ENCODE peak calls at places on chromosomes 12 and 14, in ten cellular contexts. One of them, this sample, is unnamed.

GRCh38 chr12:64186789-64187188 is 35.3 kb downstream of the KICS2 start:
- DNase-seq in SK-MEL-5: no peak
- DNase-seq in anterior cingulate cortex: no peak
- DNase-seq in small intestine: no peak
- DNase-seq in NCI-H82: no peak
- DNase-seq in HL-60: no peak
- DNase-seq in cardiac muscle cell: no peak
- DNase-seq in K562: peak
- DNase-seq in activated CD4-positive, alpha-beta T cell treated with anti-CD3 and anti-CD28 coated beads, Interleukin-2, amount 10 ng/mL, durations not matched to agents 7 days and 5 days: no peak
- DNase-seq in NCI-H1105: no peak
- DNase-seq in this sample: no peak

GRCh38 chr12:90407841-90408240 is 547.1 kb downstream of the CCER1 start:
- DNase-seq in activated CD4-positive, alpha-beta T cell treated with anti-CD3 and anti-CD28 coated beads, Interleukin-2, amount 10 ng/mL, durations not matched to agents 7 days and 5 days: no peak
- DNase-seq in anterior cingulate cortex: no peak
- DNase-seq in SK-MEL-5: peak
- DNase-seq in small intestine: no peak
- DNase-seq in NCI-H82: peak
- DNase-seq in NCI-H1105: no peak
- DNase-seq in HL-60: no peak
- DNase-seq in cardiac muscle cell: peak
- DNase-seq in K562: no peak
- DNase-seq in this sample: no peak

GRCh38 chr12:66269757-66270383 is 32.4 kb upstream of the HELB start:
- DNase-seq in NCI-H82: peak
- DNase-seq in anterior cingulate cortex: peak
- DNase-seq in activated CD4-positive, alpha-beta T cell treated with anti-CD3 and anti-CD28 coated beads, Interleukin-2, amount 10 ng/mL, durations not matched to agents 7 days and 5 days: peak
- DNase-seq in SK-MEL-5: peak
- DNase-seq in cardiac muscle cell: peak
- DNase-seq in small intestine: peak
- DNase-seq in HL-60: no peak
- DNase-seq in K562: peak
- DNase-seq in NCI-H1105: peak
- DNase-seq in this sample: no peak

GRCh38 chr12:77064891-77065360 is 443 bp downstream of the E2F7 start:
- DNase-seq in NCI-H1105: peak
- DNase-seq in HL-60: no peak
- DNase-seq in small intestine: no peak
- DNase-seq in anterior cingulate cortex: no peak
- DNase-seq in NCI-H82: peak
- DNase-seq in SK-MEL-5: no peak
- DNase-seq in cardiac muscle cell: no peak
- DNase-seq in activated CD4-positive, alpha-beta T cell treated with anti-CD3 and anti-CD28 coated beads, Interleukin-2, amount 10 ng/mL, durations not matched to agents 7 days and 5 days: peak
- DNase-seq in K562: no peak
- DNase-seq in this sample: no peak

GRCh38 chr14:45070215-45070614 is 13.7 kb upstream of the PRPF39 start:
- DNase-seq in activated CD4-positive, alpha-beta T cell treated with anti-CD3 and anti-CD28 coated beads, Interleukin-2, amount 10 ng/mL, durations not matched to agents 7 days and 5 days: no peak
- DNase-seq in HL-60: no peak
- DNase-seq in anterior cingulate cortex: no peak
- DNase-seq in NCI-H82: no peak
- DNase-seq in SK-MEL-5: no peak
- DNase-seq in small intestine: no peak
- DNase-seq in NCI-H1105: no peak
- DNase-seq in cardiac muscle cell: no peak
- DNase-seq in K562: no peak
- DNase-seq in this sample: no peak

GRCh38 chr12:79023784-79024183 is 159.2 kb downstream of the SYT1 start:
- DNase-seq in NCI-H82: no peak
- DNase-seq in activated CD4-positive, alpha-beta T cell treated with anti-CD3 and anti-CD28 coated beads, Interleukin-2, amount 10 ng/mL, durations not matched to agents 7 days and 5 days: no peak
- DNase-seq in SK-MEL-5: no peak
- DNase-seq in HL-60: no peak
- DNase-seq in K562: no peak
- DNase-seq in anterior cingulate cortex: no peak
- DNase-seq in cardiac muscle cell: no peak
- DNase-seq in NCI-H1105: no peak
- DNase-seq in small intestine: no peak
- DNase-seq in this sample: no peak

GRCh38 chr12:6958609-6959375 is 7.6 kb downstream of the PTPN6 start:
- DNase-seq in small intestine: peak
- DNase-seq in cardiac muscle cell: no peak
- DNase-seq in NCI-H1105: no peak
- DNase-seq in anterior cingulate cortex: no peak
- DNase-seq in SK-MEL-5: no peak
- DNase-seq in activated CD4-positive, alpha-beta T cell treated with anti-CD3 and anti-CD28 coated beads, Interleukin-2, amount 10 ng/mL, durations not matched to agents 7 days and 5 days: peak
- DNase-seq in HL-60: peak
- DNase-seq in NCI-H82: no peak
- DNase-seq in K562: no peak
- DNase-seq in this sample: peak

GRCh38 chr14:33207467-33208015 is 268.9 kb downstream of the NPAS3 start:
- DNase-seq in activated CD4-positive, alpha-beta T cell treated with anti-CD3 and anti-CD28 coated beads, Interleukin-2, amount 10 ng/mL, durations not matched to agents 7 days and 5 days: no peak
- DNase-seq in NCI-H1105: no peak
- DNase-seq in SK-MEL-5: no peak
- DNase-seq in NCI-H82: no peak
- DNase-seq in small intestine: no peak
- DNase-seq in anterior cingulate cortex: no peak
- DNase-seq in HL-60: no peak
- DNase-seq in cardiac muscle cell: no peak
- DNase-seq in K562: no peak
- DNase-seq in this sample: no peak

GRCh38 chr12:124381454-124382207 is 86.7 kb downstream of the RFLNA start:
- DNase-seq in NCI-H82: no peak
- DNase-seq in anterior cingulate cortex: peak
- DNase-seq in NCI-H1105: no peak
- DNase-seq in cardiac muscle cell: peak
- DNase-seq in activated CD4-positive, alpha-beta T cell treated with anti-CD3 and anti-CD28 coated beads, Interleukin-2, amount 10 ng/mL, durations not matched to agents 7 days and 5 days: no peak
- DNase-seq in K562: no peak
- DNase-seq in SK-MEL-5: no peak
- DNase-seq in HL-60: peak
- DNase-seq in small intestine: peak
- DNase-seq in this sample: no peak

GRCh38 chr12:117231750-117232149 is 41.5 kb upstream of the FBXO21 start:
- DNase-seq in SK-MEL-5: peak
- DNase-seq in HL-60: no peak
- DNase-seq in small intestine: no peak
- DNase-seq in NCI-H1105: no peak
- DNase-seq in K562: peak
- DNase-seq in anterior cingulate cortex: no peak
- DNase-seq in activated CD4-positive, alpha-beta T cell treated with anti-CD3 and anti-CD28 coated beads, Interleukin-2, amount 10 ng/mL, durations not matched to agents 7 days and 5 days: no peak
- DNase-seq in cardiac muscle cell: no peak
- DNase-seq in NCI-H82: peak
- DNase-seq in this sample: no peak

GRCh38 chr12:113766880-113767878 is 198.9 kb downstream of the RBM19 start:
- DNase-seq in SK-MEL-5: peak
- DNase-seq in NCI-H82: no peak
- DNase-seq in anterior cingulate cortex: no peak
- DNase-seq in cardiac muscle cell: peak
- DNase-seq in activated CD4-positive, alpha-beta T cell treated with anti-CD3 and anti-CD28 coated beads, Interleukin-2, amount 10 ng/mL, durations not matched to agents 7 days and 5 days: no peak
- DNase-seq in NCI-H1105: no peak
- DNase-seq in small intestine: no peak
- DNase-seq in HL-60: no peak
- DNase-seq in K562: no peak
- DNase-seq in this sample: no peak

GRCh38 chr14:24071836-24072420 is 566 bp downstream of the CPNE6 start:
- DNase-seq in HL-60: no peak
- DNase-seq in SK-MEL-5: no peak
- DNase-seq in anterior cingulate cortex: peak
- DNase-seq in NCI-H82: no peak
- DNase-seq in K562: no peak
- DNase-seq in cardiac muscle cell: no peak
- DNase-seq in activated CD4-positive, alpha-beta T cell treated with anti-CD3 and anti-CD28 coated beads, Interleukin-2, amount 10 ng/mL, durations not matched to agents 7 days and 5 days: no peak
- DNase-seq in NCI-H1105: no peak
- DNase-seq in small intestine: peak
- DNase-seq in this sample: no peak

GRCh38 chr14:60254176-60254575 is 5.2 kb downstream of the PPM1A start:
- DNase-seq in SK-MEL-5: no peak
- DNase-seq in small intestine: peak
- DNase-seq in HL-60: no peak
- DNase-seq in anterior cingulate cortex: no peak
- DNase-seq in NCI-H1105: no peak
- DNase-seq in K562: no peak
- DNase-seq in cardiac muscle cell: no peak
- DNase-seq in activated CD4-positive, alpha-beta T cell treated with anti-CD3 and anti-CD28 coated beads, Interleukin-2, amount 10 ng/mL, durations not matched to agents 7 days and 5 days: no peak
- DNase-seq in NCI-H82: no peak
- DNase-seq in this sample: no peak

GRCh38 chr14:68235011-68235410 is 415.4 kb downstream of the RAD51B start:
- DNase-seq in NCI-H82: no peak
- DNase-seq in SK-MEL-5: no peak
- DNase-seq in K562: no peak
- DNase-seq in small intestine: no peak
- DNase-seq in cardiac muscle cell: no peak
- DNase-seq in activated CD4-positive, alpha-beta T cell treated with anti-CD3 and anti-CD28 coated beads, Interleukin-2, amount 10 ng/mL, durations not matched to agents 7 days and 5 days: no peak
- DNase-seq in anterior cingulate cortex: no peak
- DNase-seq in NCI-H1105: no peak
- DNase-seq in HL-60: no peak
- DNase-seq in this sample: no peak

GRCh38 chr12:13088503-13088902 is 15.0 kb downstream of the GSG1 start:
- DNase-seq in K562: peak
- DNase-seq in NCI-H82: no peak
- DNase-seq in small intestine: no peak
- DNase-seq in cardiac muscle cell: no peak
- DNase-seq in HL-60: no peak
- DNase-seq in anterior cingulate cortex: no peak
- DNase-seq in NCI-H1105: no peak
- DNase-seq in SK-MEL-5: no peak
- DNase-seq in activated CD4-positive, alpha-beta T cell treated with anti-CD3 and anti-CD28 coated beads, Interleukin-2, amount 10 ng/mL, durations not matched to agents 7 days and 5 days: no peak
- DNase-seq in this sample: no peak

GRCh38 chr12:20444595-20445170 is 76.3 kb downstream of the PDE3A start:
- DNase-seq in cardiac muscle cell: no peak
- DNase-seq in anterior cingulate cortex: no peak
- DNase-seq in NCI-H1105: no peak
- DNase-seq in SK-MEL-5: no peak
- DNase-seq in NCI-H82: no peak
- DNase-seq in HL-60: no peak
- DNase-seq in activated CD4-positive, alpha-beta T cell treated with anti-CD3 and anti-CD28 coated beads, Interleukin-2, amount 10 ng/mL, durations not matched to agents 7 days and 5 days: no peak
- DNase-seq in small intestine: no peak
- DNase-seq in K562: no peak
- DNase-seq in this sample: no peak

GRCh38 chr12:49352351-49352750 is 5.7 kb downstream of the DNAJC22 start:
- DNase-seq in anterior cingulate cortex: no peak
- DNase-seq in cardiac muscle cell: no peak
- DNase-seq in activated CD4-positive, alpha-beta T cell treated with anti-CD3 and anti-CD28 coated beads, Interleukin-2, amount 10 ng/mL, durations not matched to agents 7 days and 5 days: no peak
- DNase-seq in NCI-H82: no peak
- DNase-seq in K562: no peak
- DNase-seq in small intestine: no peak
- DNase-seq in NCI-H1105: no peak
- DNase-seq in SK-MEL-5: no peak
- DNase-seq in HL-60: no peak
- DNase-seq in this sample: no peak

GRCh38 chr12:48994224-48995060 is 4.7 kb downstream of the DDN start:
- DNase-seq in K562: no peak
- DNase-seq in NCI-H82: no peak
- DNase-seq in anterior cingulate cortex: no peak
- DNase-seq in cardiac muscle cell: no peak
- DNase-seq in NCI-H1105: no peak
- DNase-seq in SK-MEL-5: no peak
- DNase-seq in activated CD4-positive, alpha-beta T cell treated with anti-CD3 and anti-CD28 coated beads, Interleukin-2, amount 10 ng/mL, durations not matched to agents 7 days and 5 days: no peak
- DNase-seq in HL-60: no peak
- DNase-seq in small intestine: no peak
- DNase-seq in this sample: no peak

GRCh38 chr12:92042791-92043531 is 102.7 kb downstream of the BTG1 start:
- DNase-seq in SK-MEL-5: no peak
- DNase-seq in anterior cingulate cortex: no peak
- DNase-seq in NCI-H1105: no peak
- DNase-seq in cardiac muscle cell: no peak
- DNase-seq in NCI-H82: no peak
- DNase-seq in HL-60: no peak
- DNase-seq in K562: no peak
- DNase-seq in small intestine: no peak
- DNase-seq in activated CD4-positive, alpha-beta T cell treated with anti-CD3 and anti-CD28 coated beads, Interleukin-2, amount 10 ng/mL, durations not matched to agents 7 days and 5 days: no peak
- DNase-seq in this sample: no peak

GRCh38 chr12:20404576-20405346 is 36.4 kb downstream of the PDE3A start:
- DNase-seq in SK-MEL-5: no peak
- DNase-seq in NCI-H1105: peak
- DNase-seq in NCI-H82: no peak
- DNase-seq in activated CD4-positive, alpha-beta T cell treated with anti-CD3 and anti-CD28 coated beads, Interleukin-2, amount 10 ng/mL, durations not matched to agents 7 days and 5 days: no peak
- DNase-seq in small intestine: peak
- DNase-seq in HL-60: no peak
- DNase-seq in cardiac muscle cell: peak
- DNase-seq in anterior cingulate cortex: no peak
- DNase-seq in K562: no peak
- DNase-seq in this sample: no peak

GRCh38 chr12:51871126-51871525 is 16.8 kb upstream of the ANKRD33 start:
- DNase-seq in anterior cingulate cortex: no peak
- DNase-seq in NCI-H1105: no peak
- DNase-seq in cardiac muscle cell: no peak
- DNase-seq in NCI-H82: peak
- DNase-seq in HL-60: peak
- DNase-seq in SK-MEL-5: no peak
- DNase-seq in activated CD4-positive, alpha-beta T cell treated with anti-CD3 and anti-CD28 coated beads, Interleukin-2, amount 10 ng/mL, durations not matched to agents 7 days and 5 days: no peak
- DNase-seq in small intestine: no peak
- DNase-seq in K562: no peak
- DNase-seq in this sample: no peak

GRCh38 chr14:90603336-90603735 is 206.5 kb downstream of the CALM1 start:
- DNase-seq in NCI-H1105: no peak
- DNase-seq in activated CD4-positive, alpha-beta T cell treated with anti-CD3 and anti-CD28 coated beads, Interleukin-2, amount 10 ng/mL, durations not matched to agents 7 days and 5 days: no peak
- DNase-seq in HL-60: no peak
- DNase-seq in cardiac muscle cell: no peak
- DNase-seq in K562: no peak
- DNase-seq in NCI-H82: no peak
- DNase-seq in small intestine: no peak
- DNase-seq in SK-MEL-5: no peak
- DNase-seq in anterior cingulate cortex: no peak
- DNase-seq in this sample: no peak

GRCh38 chr12:12715459-12716150 is 1.6 kb upstream of the CDKN1B start:
- DNase-seq in activated CD4-positive, alpha-beta T cell treated with anti-CD3 and anti-CD28 coated beads, Interleukin-2, amount 10 ng/mL, durations not matched to agents 7 days and 5 days: peak
- DNase-seq in small intestine: peak
- DNase-seq in cardiac muscle cell: no peak
- DNase-seq in SK-MEL-5: no peak
- DNase-seq in anterior cingulate cortex: peak
- DNase-seq in HL-60: no peak
- DNase-seq in K562: peak
- DNase-seq in NCI-H82: no peak
- DNase-seq in NCI-H1105: peak
- DNase-seq in this sample: no peak

GRCh38 chr12:1591029-1591428 is 3.4 kb downstream of the FBXL14 start:
- DNase-seq in activated CD4-positive, alpha-beta T cell treated with anti-CD3 and anti-CD28 coated beads, Interleukin-2, amount 10 ng/mL, durations not matched to agents 7 days and 5 days: peak
- DNase-seq in cardiac muscle cell: no peak
- DNase-seq in SK-MEL-5: no peak
- DNase-seq in small intestine: peak
- DNase-seq in K562: peak
- DNase-seq in NCI-H82: no peak
- DNase-seq in anterior cingulate cortex: no peak
- DNase-seq in HL-60: no peak
- DNase-seq in NCI-H1105: no peak
- DNase-seq in this sample: peak

GRCh38 chr14:51465486-51465885 is 186.2 kb upstream of the FRMD6 start:
- DNase-seq in K562: no peak
- DNase-seq in NCI-H82: no peak
- DNase-seq in NCI-H1105: no peak
- DNase-seq in SK-MEL-5: no peak
- DNase-seq in activated CD4-positive, alpha-beta T cell treated with anti-CD3 and anti-CD28 coated beads, Interleukin-2, amount 10 ng/mL, durations not matched to agents 7 days and 5 days: no peak
- DNase-seq in anterior cingulate cortex: no peak
- DNase-seq in HL-60: no peak
- DNase-seq in small intestine: no peak
- DNase-seq in cardiac muscle cell: no peak
- DNase-seq in this sample: no peak

GRCh38 chr12:57887631-57888406 is 41.3 kb upstream of the CTDSP2 start:
- DNase-seq in HL-60: no peak
- DNase-seq in activated CD4-positive, alpha-beta T cell treated with anti-CD3 and anti-CD28 coated beads, Interleukin-2, amount 10 ng/mL, durations not matched to agents 7 days and 5 days: no peak
- DNase-seq in SK-MEL-5: no peak
- DNase-seq in NCI-H82: peak
- DNase-seq in cardiac muscle cell: peak
- DNase-seq in NCI-H1105: no peak
- DNase-seq in K562: no peak
- DNase-seq in anterior cingulate cortex: no peak
- DNase-seq in small intestine: peak
- DNase-seq in this sample: no peak

GRCh38 chr14:44914849-44915248 is 46.9 kb downstream of the KLHL28 start:
- DNase-seq in NCI-H82: peak
- DNase-seq in HL-60: no peak
- DNase-seq in SK-MEL-5: no peak
- DNase-seq in cardiac muscle cell: peak
- DNase-seq in anterior cingulate cortex: no peak
- DNase-seq in NCI-H1105: no peak
- DNase-seq in small intestine: no peak
- DNase-seq in activated CD4-positive, alpha-beta T cell treated with anti-CD3 and anti-CD28 coated beads, Interleukin-2, amount 10 ng/mL, durations not matched to agents 7 days and 5 days: no peak
- DNase-seq in K562: peak
- DNase-seq in this sample: no peak

GRCh38 chr12:46269429-46270241 is 792 bp upstream of the SLC38A1 start:
- DNase-seq in NCI-H82: peak
- DNase-seq in SK-MEL-5: no peak
- DNase-seq in activated CD4-positive, alpha-beta T cell treated with anti-CD3 and anti-CD28 coated beads, Interleukin-2, amount 10 ng/mL, durations not matched to agents 7 days and 5 days: peak
- DNase-seq in small intestine: peak
- DNase-seq in K562: no peak
- DNase-seq in NCI-H1105: no peak
- DNase-seq in cardiac muscle cell: no peak
- DNase-seq in anterior cingulate cortex: peak
- DNase-seq in HL-60: no peak
- DNase-seq in this sample: peak

This sample was measured in naive thymus-derived CD8-positive, alpha-beta T cell.